ENCODE peak calls at places on chromosomes 13 and 19, in nine cellular contexts. V, T, H, Y, W, Z, M, I and Q are unnamed samples.

GRCh38 chr19:49132974-49133609 is 13.7 kb downstream of the PPFIA3 start:
- DNase-seq in V (no peak), T (peak), H (no peak), Y (no peak), W (no peak), Z (no peak), M (no peak), I (peak), Q (peak)

GRCh38 chr13:70178346-70178745 is 70.1 kb upstream of the KLHL1 start:
- DNase-seq in V (no peak), T (no peak), H (no peak), Y (no peak), W (no peak), Z (no peak), M (no peak), I (no peak), Q (no peak)

GRCh38 chr19:10259162-10259905 is 7.3 kb downstream of the MRPL4 start:
- DNase-seq in V (peak), T (peak), H (peak), Y (peak), W (peak), Z (peak), M (peak), I (peak), Q (peak)

GRCh38 chr19:12783226-12783848 is 7.9 kb upstream of the JUNB start:
- DNase-seq in V (no peak), T (no peak), H (no peak), Y (no peak), W (no peak), Z (no peak), M (no peak), I (no peak), Q (peak)

GRCh38 chr13:64709079-64709478 is 2521.1 kb downstream of the PCDH9 start:
- DNase-seq in V (no peak), T (no peak), H (no peak), Y (no peak), W (no peak), Z (no peak), M (no peak), I (no peak), Q (no peak)

GRCh38 chr13:35618565-35619083 is 142.1 kb upstream of the MAB21L1 start:
- DNase-seq in V (no peak), T (no peak), H (no peak), Y (no peak), W (no peak), Z (no peak), M (no peak), I (no peak), Q (no peak)

GRCh38 chr13:27919934-27920676 is at the start of gene PDX1:
- DNase-seq in V (peak), T (peak), H (no peak), Y (no peak), W (peak), Z (no peak), M (peak), I (no peak), Q (peak)

GRCh38 chr13:33072282-33072681 is 56.1 kb downstream of the KL start:
- DNase-seq in V (no peak), T (no peak), H (no peak), Y (no peak), W (no peak), Z (no peak), M (no peak), I (no peak), Q (no peak)

GRCh38 chr13:26019881-26020535 is 31.8 kb downstream of the SHISA2 start:
- DNase-seq in V (no peak), T (no peak), H (no peak), Y (no peak), W (no peak), Z (peak), M (peak), I (no peak), Q (no peak)

GRCh38 chr19:35959968-35960320 is 23.8 kb downstream of the LRFN3 start:
- DNase-seq in V (no peak), T (no peak), H (no peak), Y (no peak), W (no peak), Z (no peak), M (no peak), I (no peak), Q (peak)

GRCh38 chr13:33918199-33918932 is 100.4 kb downstream of the RFC3 start:
- DNase-seq in V (no peak), T (no peak), H (no peak), Y (peak), W (no peak), Z (peak), M (peak), I (no peak), Q (no peak)

GRCh38 chr19:39078436-39079200 is 5.5 kb upstream of the ACP7 start:
- DNase-seq in V (no peak), T (no peak), H (no peak), Y (no peak), W (no peak), Z (peak), M (peak), I (no peak), Q (no peak)

GRCh38 chr13:66425741-66426140 is 804.4 kb downstream of the PCDH9 start:
- DNase-seq in V (no peak), T (no peak), H (no peak), Y (no peak), W (no peak), Z (peak), M (no peak), I (no peak), Q (no peak)

GRCh38 chr19:5718032-5718578 is 1.8 kb downstream of the LONP1 start:
- DNase-seq in V (peak), T (no peak), H (no peak), Y (no peak), W (no peak), Z (peak), M (no peak), I (no peak), Q (no peak)

GRCh38 chr19:40141546-40141945 is 49.7 kb upstream of the MAP3K10 start:
- DNase-seq in V (no peak), T (peak), H (no peak), Y (no peak), W (peak), Z (no peak), M (no peak), I (no peak), Q (no peak)
- H3K4me3 ChIP-seq in V (no peak), T (no peak), H (no peak), Y (no peak), W (no peak), Z (no peak), M (no peak), I (no peak), Q (no peak)

GRCh38 chr19:42369433-42370067 is 20.5 kb downstream of the CNFN start:
- DNase-seq in V (no peak), T (no peak), H (no peak), Y (no peak), W (no peak), Z (no peak), M (no peak), I (no peak), Q (peak)
- H3K27ac ChIP-seq in V (no peak), T (no peak), H (no peak), Y (no peak), W (no peak), Z (no peak), M (no peak), I (no peak), Q (no peak)

DNA sequence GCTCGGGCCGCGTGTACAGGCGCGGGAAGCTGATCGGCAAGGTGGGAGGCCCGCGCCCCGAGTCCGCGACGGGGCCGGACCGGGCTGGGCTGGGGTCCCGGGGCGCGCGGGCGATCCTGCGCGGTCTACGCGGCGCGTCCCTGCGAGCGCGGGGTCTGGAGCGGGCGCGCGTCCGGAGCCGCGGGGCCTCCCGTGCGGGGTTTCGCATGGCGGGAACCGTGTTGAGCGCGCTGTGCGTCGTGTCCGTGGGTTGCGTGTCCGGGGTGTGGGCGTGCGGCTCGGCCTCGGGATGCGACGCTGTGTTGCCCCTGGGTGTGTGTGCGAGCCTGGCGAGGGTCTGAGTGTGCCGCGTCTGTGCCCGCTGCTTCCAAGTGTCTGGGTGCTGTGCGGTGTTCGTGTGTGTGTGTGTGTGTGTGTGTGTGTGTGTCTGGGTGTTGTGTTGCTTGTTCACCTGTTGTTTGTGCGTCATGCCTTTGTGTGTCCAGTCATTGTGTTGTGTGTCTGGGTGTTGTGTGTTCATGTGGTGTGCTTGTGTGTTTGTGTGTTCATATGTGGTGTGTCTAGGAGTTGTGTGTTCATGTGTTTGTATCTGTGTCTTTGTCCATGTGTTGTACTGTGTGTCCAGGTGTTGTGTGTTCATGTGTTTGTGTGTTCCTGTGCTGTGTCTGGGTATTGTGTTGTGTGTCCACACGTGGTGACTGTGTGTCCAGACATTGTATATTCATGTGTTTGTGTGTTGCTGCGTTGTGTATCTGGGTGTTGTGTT is 512 bp downstream of the PLK5 start:
- DNase-seq in V (no peak), T (no peak), H (no peak), Y (no peak), W (no peak), Z (no peak), M (no peak), I (no peak), Q (no peak)
- H3K4me3 ChIP-seq in V (no peak), T (no peak), H (no peak), Y (peak), W (no peak), Z (no peak), M (no peak), I (peak), Q (no peak)

DNA sequence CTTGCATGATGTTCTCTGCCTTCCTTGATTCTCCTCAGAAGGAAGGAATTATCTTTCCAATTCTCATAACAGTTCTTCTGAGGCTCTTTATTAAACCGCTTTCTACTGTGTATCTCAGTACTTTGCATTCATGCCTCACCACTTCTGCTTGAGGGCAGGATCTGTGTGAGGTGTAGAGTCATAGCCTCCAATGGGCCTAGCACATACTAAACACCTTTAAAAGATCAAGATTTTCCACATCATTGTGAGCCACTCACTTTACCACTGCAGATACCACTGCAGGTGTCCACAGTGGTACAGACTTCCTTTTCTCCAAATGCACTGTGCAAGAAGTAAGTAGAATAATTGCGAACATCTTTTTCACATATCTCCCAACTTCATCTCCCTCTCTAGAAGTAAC is 76.7 kb downstream of the NDFIP2 start:
- DNase-seq in V (no peak), T (no peak), H (no peak), Y (no peak), W (no peak), Z (no peak), M (no peak), I (no peak), Q (no peak)
- H3K27ac ChIP-seq in V (no peak), T (no peak), H (no peak), Y (no peak), W (no peak), Z (no peak), M (no peak), I (no peak), Q (no peak)

GRCh38 chr13:76816394-76816793 is 69.8 kb downstream of the KCTD12 start:
- DNase-seq in V (no peak), T (no peak), H (no peak), Y (no peak), W (no peak), Z (no peak), M (no peak), I (no peak), Q (no peak)
- H3K4me3 ChIP-seq in V (no peak), T (no peak), H (no peak), Y (no peak), W (no peak), Z (no peak), M (no peak), I (no peak), Q (no peak)